ENCODE peak calls at places on chromosomes 5 and 9, in seven cellular contexts. H is amniotic epithelial cell; G is omental fat pad; X is HT-29; U is HFFc6; E is spleen; B is activated CD4-positive, alpha-beta T cell treated with anti-CD3 and anti-CD28 coated beads, Interleukin-2, amount 50 U/mL, for 1 hour. J is an unnamed sample.

GRCh38 chr5:75640395-75640794 is 29.1 kb downstream of the ANKDD1B start:
- DNase-seq in G (no peak), X (peak; percentile 21), E (no peak), B (no peak), U (peak; percentile 74), H (peak; percentile 72), J (no peak)

GRCh38 chr5:5270958-5271605 is 131.0 kb downstream of the ADAMTS16 start:
- DNase-seq in E (peak; percentile 85), X (peak; percentile 76), G (peak; percentile 57), B (no peak), H (peak; percentile 94), U (peak; percentile 65), J (no peak)

GRCh38 chr9:107737987-107738743 is 248.6 kb upstream of the KLF4 start:
- DNase-seq in B (no peak), X (peak; percentile 22), E (no peak), G (no peak), U (peak; percentile 70), H (peak; percentile 83), J (no peak)

GRCh38 chr5:124661317-124662141 is 84.9 kb downstream of the ZNF608 start:
- DNase-seq in X (peak; percentile 88), G (no peak), U (peak; percentile 80), H (peak; percentile 93), E (no peak), B (no peak), J (no peak)

GRCh38 chr9:74951725-74952151 is 974 bp downstream of the C9orf40 start:
- DNase-seq in U (peak; percentile 0), H (peak; percentile 9), B (peak; percentile 28), X (peak; percentile 55), E (peak; percentile 92), G (peak; percentile 28), J (peak; percentile 85)

GRCh38 chr9:137772281-137772873 is 105.2 kb upstream of the CACNA1B start:
- DNase-seq in H (peak; percentile 13), U (no peak), E (peak; percentile 42), B (no peak), X (no peak), G (no peak), J (no peak)

GRCh38 chr5:80707645-80708044 is 52.9 kb upstream of the DHFR start:
- DNase-seq in B (no peak), G (no peak), E (no peak), H (no peak), X (no peak), U (peak; percentile 20), J (no peak)

GRCh38 chr9:81489048-81489447 is 200.3 kb downstream of the TLE1 start:
- DNase-seq in B (no peak), U (no peak), H (peak; percentile 15), X (no peak), G (no peak), E (no peak), J (no peak)

GRCh38 chr5:169424956-169425318 is 124.0 kb upstream of the SLIT3 start:
- DNase-seq in H (no peak), G (no peak), B (no peak), X (no peak), U (no peak), E (no peak), J (no peak)

GRCh38 chr9:36877239-36877638 is 156.8 kb downstream of the PAX5 start:
- DNase-seq in U (no peak), X (no peak), G (no peak), B (no peak), E (peak; percentile 50), H (no peak), J (no peak)

GRCh38 chr9:121684381-121685145 is 33.1 kb downstream of the DAB2IP start:
- DNase-seq in G (no peak), H (no peak), U (no peak), E (peak; percentile 78), B (no peak), X (peak; percentile 21), J (no peak)

GRCh38 chr5:89037090-89037489 is 154.1 kb upstream of the MEF2C start:
- DNase-seq in B (no peak), X (no peak), G (no peak), E (no peak), H (peak; percentile 4), U (peak; percentile 69), J (no peak)

GRCh38 chr9:129225815-129226214 is 47.8 kb upstream of the IER5L start:
- DNase-seq in U (peak; percentile 48), X (no peak), E (peak; percentile 88), B (peak; percentile 25), G (no peak), H (peak; percentile 99), J (peak; percentile 87)

GRCh38 chr5:124698774-124699173 is 47.7 kb downstream of the ZNF608 start:
- DNase-seq in X (no peak), G (no peak), U (peak; percentile 13), E (no peak), H (no peak), B (no peak), J (no peak)

GRCh38 chr5:15717002-15717401 is 217.0 kb downstream of the FBXL7 start:
- DNase-seq in B (no peak), H (peak; percentile 57), U (no peak), G (no peak), X (no peak), E (no peak), J (no peak)

GRCh38 chr9:26392639-26393038 is 500.0 kb downstream of the CAAP1 start:
- DNase-seq in X (no peak), B (no peak), H (no peak), U (no peak), G (no peak), E (no peak), J (no peak)

GRCh38 chr5:3602713-3603502 is 7.3 kb downstream of the IRX1 start:
- DNase-seq in U (no peak), H (no peak), B (no peak), G (no peak), E (peak; percentile 72), X (no peak), J (no peak)

GRCh38 chr9:19998153-19998552 is 209.3 kb upstream of the SLC24A2 start:
- DNase-seq in H (peak; percentile 12), B (no peak), E (no peak), U (peak; percentile 8), X (peak; percentile 3), G (no peak), J (no peak)

GRCh38 chr5:66807743-66808142 is 211.6 kb downstream of the MAST4 start:
- DNase-seq in U (peak; percentile 72), X (peak; percentile 73), B (no peak), E (no peak), G (no peak), H (peak; percentile 36), J (no peak)

J was measured in cardiac septum.